ENCODE peak calls at places on chromosomes 2 and 18, in ten cellular contexts. Y is left ventricle myocardium inferior, K is keratinocyte, F is suprapubic skin, M is OCI-LY7, O is endothelial cell of umbilical vein, S is fibroblast of lung, P is glutamatergic neuron, C is astrocyte of the cerebellum, A is Panc1. J is an unnamed sample.

GRCh38 chr2:111705711-111706323 is 178.2 kb downstream of the ANAPC1 start:
- DNase-seq in Y (no peak), O (peak), K (no peak), M (peak), A (peak), C (peak), F (peak), S (peak), P (no peak), J (peak)

GRCh38 chr18:35024965-35025364 is 16.2 kb upstream of the MAPRE2 start:
- DNase-seq in M (no peak), Y (peak), F (peak), K (no peak), S (peak), C (peak), A (no peak), O (peak), P (no peak), J (no peak)

GRCh38 chr18:44149706-44150105 is 531.0 kb upstream of the SETBP1 start:
- DNase-seq in S (peak), M (no peak), F (no peak), A (no peak), P (no peak), Y (no peak), O (peak), C (peak), K (peak), J (peak)

GRCh38 chr2:120734930-120735611 is 597 bp upstream of the GLI2 start:
- DNase-seq in C (no peak), P (no peak), F (no peak), A (no peak), K (no peak), O (no peak), S (no peak), M (no peak), Y (no peak), J (no peak)

GRCh38 chr2:45267062-45267702 is 257.9 kb upstream of the SIX2 start:
- DNase-seq in A (no peak), F (no peak), P (no peak), C (no peak), K (no peak), Y (no peak), M (peak), O (no peak), S (no peak), J (no peak)

GRCh38 chr2:109612991-109613921 is 510 bp downstream of the SEPTIN10 start:
- DNase-seq in P (no peak), C (peak), O (peak), M (no peak), Y (peak), S (peak), A (no peak), K (no peak), F (peak), J (no peak)

GRCh38 chr18:68148862-68149261 is 566.0 kb downstream of the TMX3 start:
- DNase-seq in Y (no peak), P (peak), F (no peak), S (no peak), K (no peak), A (no peak), M (no peak), O (no peak), C (no peak), J (no peak)

GRCh38 chr2:219460424-219460926 is 25.8 kb downstream of the SPEG start:
- DNase-seq in Y (peak), P (peak), S (peak), K (no peak), C (no peak), F (no peak), O (no peak), A (no peak), M (no peak), J (no peak)

GRCh38 chr2:108909275-108909823 is 79.7 kb downstream of the EDAR start:
- DNase-seq in K (no peak), S (no peak), O (no peak), Y (no peak), F (no peak), P (no peak), A (no peak), M (no peak), C (no peak), J (no peak)

GRCh38 chr2:108933691-108934117 is 55.3 kb downstream of the EDAR start:
- DNase-seq in P (no peak), O (no peak), M (no peak), Y (peak), S (no peak), K (no peak), A (no peak), C (no peak), F (no peak), J (no peak)

GRCh38 chr18:59719533-59720325 is 22.5 kb upstream of the CCBE1 start:
- DNase-seq in O (no peak), S (peak), F (no peak), K (no peak), M (no peak), P (no peak), A (no peak), C (peak), Y (no peak), J (no peak)

GRCh38 chr2:187390891-187391290 is 57.2 kb downstream of the CALCRL start:
- DNase-seq in Y (no peak), P (no peak), F (no peak), C (no peak), S (peak), K (peak), A (peak), O (peak), M (no peak), J (peak)

GRCh38 chr2:145764631-145765030 is 1244.7 kb upstream of the ZEB2 start:
- DNase-seq in F (no peak), K (no peak), S (no peak), Y (peak), M (no peak), C (no peak), P (peak), O (peak), A (no peak), J (no peak)

GRCh38 chr2:222861411-222862067 is 703 bp downstream of the ACSL3 start:
- DNase-seq in K (no peak), Y (peak), O (peak), S (peak), C (no peak), F (peak), P (no peak), M (peak), A (no peak), J (no peak)

GRCh38 chr2:121897335-121897970 is 142.0 kb downstream of the TSN start:
- DNase-seq in P (no peak), K (no peak), Y (no peak), O (peak), M (peak), C (no peak), A (no peak), S (peak), F (no peak), J (no peak)

GRCh38 chr2:178484245-178485041 is 4.2 kb downstream of the PLEKHA3 start:
- DNase-seq in A (no peak), S (peak), O (peak), F (peak), C (no peak), Y (peak), K (no peak), P (no peak), M (no peak), J (no peak)

GRCh38 chr2:197113221-197113831 is 186.8 kb upstream of the PGAP1 start:
- DNase-seq in A (peak), K (no peak), O (peak), P (no peak), Y (no peak), C (no peak), F (no peak), M (peak), S (peak), J (no peak)

GRCh38 chr2:58204195-58204959 is 36.7 kb downstream of the FANCL start:
- DNase-seq in F (no peak), S (no peak), K (no peak), O (peak), P (no peak), C (no peak), M (no peak), Y (no peak), A (peak), J (no peak)

GRCh38 chr18:76995896-76996295 is 136.7 kb downstream of the MBP start:
- DNase-seq in F (no peak), A (no peak), Y (no peak), M (no peak), P (no peak), O (no peak), C (no peak), S (no peak), K (no peak), J (no peak)

GRCh38 chr2:179898873-179899272 is 37.5 kb upstream of the ZNF385B start:
- DNase-seq in M (peak), Y (no peak), F (no peak), O (peak), C (peak), S (peak), P (peak), K (peak), A (no peak), J (peak)

GRCh38 chr2:230106771-230107170 is 38.0 kb upstream of the SLC16A14 start:
- DNase-seq in O (no peak), M (no peak), K (no peak), A (no peak), F (no peak), S (no peak), C (no peak), P (no peak), Y (no peak), J (no peak)

GRCh38 chr2:132651115-132652099 is 18.6 kb downstream of the LYPD1 start:
- DNase-seq in S (peak), F (no peak), P (no peak), C (no peak), O (peak), A (peak), M (no peak), Y (no peak), K (no peak), J (no peak)

GRCh38 chr18:30999186-30999585 is 43.4 kb downstream of the DSC3 start:
- DNase-seq in S (no peak), O (no peak), K (no peak), P (no peak), Y (no peak), M (no peak), F (no peak), A (no peak), C (peak), J (no peak)

GRCh38 chr2:237309011-237309410 is 105.0 kb downstream of the COL6A3 start:
- DNase-seq in K (no peak), Y (no peak), M (no peak), F (no peak), P (no peak), A (no peak), C (no peak), S (peak), O (no peak), J (no peak)

GRCh38 chr18:9629709-9630108 is 15.3 kb upstream of the PPP4R1 start:
- DNase-seq in M (no peak), F (no peak), P (no peak), O (no peak), K (no peak), C (no peak), Y (no peak), A (no peak), S (peak), J (peak)

GRCh38 chr2:113228991-113229716 is 49.6 kb downstream of the PAX8 start:
- DNase-seq in K (no peak), F (no peak), Y (no peak), S (no peak), A (no peak), M (no peak), C (no peak), O (no peak), P (no peak), J (no peak)
- TF ChIP-seq CTCF in K (no peak), F (no peak), Y (no peak), S (no peak), A (no peak), M (no peak), C (no peak), O (no peak), P (no peak), J (no peak)

GRCh38 chr2:102667072-102667471 is 47.7 kb downstream of the SLC9A2 start:
- DNase-seq in P (no peak), M (no peak), C (no peak), F (no peak), K (no peak), A (no peak), O (no peak), S (peak), Y (no peak), J (no peak)
- TF ChIP-seq CTCF in P (no peak), M (no peak), C (no peak), F (no peak), K (no peak), A (no peak), O (no peak), S (no peak), Y (no peak), J (no peak)

DNA sequence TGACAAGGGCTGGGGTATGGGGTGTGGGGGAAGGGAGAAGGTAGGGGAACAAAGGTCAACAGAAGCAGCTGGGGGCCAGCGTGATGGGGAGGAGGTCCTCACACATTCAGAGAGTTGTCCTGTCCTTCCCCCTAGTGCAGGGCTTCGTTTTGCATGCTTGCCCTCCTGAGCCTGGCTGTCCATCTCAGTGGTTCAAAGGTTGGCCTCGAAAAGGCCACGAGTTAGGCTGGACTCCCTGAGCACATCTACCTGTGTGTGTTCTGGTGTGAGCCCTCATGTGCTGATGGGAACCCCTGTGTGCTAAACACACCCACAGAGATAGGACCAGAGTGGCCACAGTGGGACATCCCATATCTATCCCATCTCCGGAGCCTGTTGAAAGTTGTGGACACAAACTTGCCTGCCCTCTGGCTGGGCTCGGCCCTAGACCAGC is 51.9 kb downstream of the EPAS1 start:
- DNase-seq in C (no peak), F (no peak), M (no peak), K (no peak), A (no peak), O (no peak), P (no peak), S (no peak), Y (no peak), J (no peak)
- TF ChIP-seq CTCF in C (no peak), F (no peak), M (no peak), K (no peak), A (no peak), O (no peak), P (no peak), S (no peak), Y (no peak), J (no peak)

DNA sequence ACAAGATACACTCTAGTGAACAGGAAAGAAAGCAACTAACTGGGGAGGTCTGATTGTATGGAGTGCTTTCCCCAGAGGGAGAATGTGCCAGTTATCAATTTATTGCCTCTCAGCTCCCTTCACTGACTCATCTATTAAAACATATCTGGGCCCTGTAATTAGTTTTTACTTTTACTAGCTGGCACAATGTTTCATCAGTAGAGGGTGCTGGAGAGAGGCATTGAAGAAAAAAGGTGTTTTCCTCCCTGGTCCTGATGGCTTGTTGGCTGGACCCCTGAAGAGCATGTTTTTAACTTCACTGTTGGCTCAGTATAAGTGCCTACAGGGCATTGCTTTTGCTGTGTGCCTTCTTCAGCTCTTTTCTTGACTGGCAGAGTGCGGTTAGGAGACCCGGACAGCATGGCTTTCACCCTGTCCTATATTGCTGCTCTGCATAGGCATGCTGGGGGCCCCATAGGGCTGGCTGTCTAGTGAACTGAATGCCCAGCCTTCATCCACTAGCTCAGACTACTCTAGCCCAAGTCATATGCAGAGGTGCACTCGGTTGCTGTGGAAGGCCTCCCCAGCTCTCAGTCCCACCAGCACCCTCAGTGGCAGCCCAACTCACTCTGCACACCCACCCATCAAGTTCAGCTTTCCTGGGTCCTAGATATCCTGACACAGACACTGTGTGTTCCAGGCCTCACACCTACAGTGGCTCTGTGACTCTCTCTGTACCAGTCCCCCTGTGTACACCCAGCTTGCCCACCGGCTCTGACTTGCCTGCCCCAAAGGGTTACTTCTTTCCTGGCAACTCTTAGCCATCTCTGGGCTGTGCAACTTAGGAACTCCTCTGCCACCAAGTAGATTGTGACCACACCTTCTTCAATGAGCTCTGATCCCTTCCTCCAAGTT is 62.3 kb upstream of the ACYP2 start:
- DNase-seq in Y (no peak), S (no peak), M (peak), K (no peak), A (no peak), O (no peak), C (no peak), F (no peak), P (no peak), J (no peak)
- TF ChIP-seq CTCF in Y (no peak), S (no peak), M (peak), K (peak), A (peak), O (no peak), C (no peak), F (no peak), P (peak), J (peak)

DNA sequence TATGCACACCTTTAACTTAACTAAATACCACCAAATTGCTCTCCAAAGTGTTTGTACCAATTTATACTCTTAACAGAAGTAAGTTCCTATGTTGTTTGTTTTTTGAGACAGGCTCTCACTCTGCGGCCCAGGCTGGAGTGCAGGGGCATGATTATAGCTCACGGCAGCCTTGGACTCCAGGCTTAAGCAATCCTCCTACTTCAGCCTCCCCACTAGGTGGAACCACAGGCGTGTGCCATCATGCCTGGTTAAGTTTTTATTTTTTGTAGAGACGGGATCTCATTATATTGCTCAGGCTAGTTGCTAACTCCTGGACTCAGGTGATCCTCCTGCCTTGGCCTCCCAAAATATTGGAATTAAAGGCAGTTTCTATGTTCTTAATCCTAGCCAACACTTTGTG is 13.1 kb upstream of the NAB1 start:
- DNase-seq in S (no peak), Y (no peak), F (no peak), K (no peak), P (no peak), A (no peak), M (no peak), C (no peak), O (no peak), J (no peak)
- TF ChIP-seq CTCF in S (no peak), Y (no peak), F (no peak), K (no peak), P (no peak), A (peak), M (peak), C (no peak), O (no peak), J (peak)

GRCh38 chr2:217370391-217370790 is 510.5 kb upstream of the TNP1 start:
- DNase-seq in O (no peak), P (no peak), M (no peak), A (no peak), Y (no peak), C (no peak), S (peak), K (peak), F (no peak), J (peak)
- TF ChIP-seq CTCF in O (no peak), P (no peak), M (no peak), A (no peak), Y (no peak), C (no peak), S (no peak), K (peak), F (no peak), J (no peak)

GRCh38 chr2:101814752-101815151 is 117.2 kb downstream of the MAP4K4 start:
- DNase-seq in M (no peak), P (no peak), S (no peak), F (no peak), A (no peak), O (no peak), K (no peak), C (no peak), Y (no peak), J (no peak)

GRCh38 chr2:101815154-101815553 is 117.6 kb downstream of the MAP4K4 start:
- DNase-seq in A (no peak), S (no peak), P (no peak), Y (no peak), M (no peak), O (no peak), F (no peak), K (no peak), C (no peak), J (no peak)

GRCh38 chr2:101816598-101816997 is 119.1 kb downstream of the MAP4K4 start:
- DNase-seq in F (no peak), M (no peak), P (no peak), K (no peak), A (no peak), Y (no peak), S (no peak), O (no peak), C (no peak), J (no peak)

GRCh38 chr2:101817488-101817887 is 120.0 kb downstream of the MAP4K4 start:
- DNase-seq in S (no peak), P (no peak), F (no peak), K (no peak), M (no peak), A (no peak), Y (no peak), C (no peak), O (no peak), J (no peak)

GRCh38 chr2:101815739-101816391 is 118.4 kb downstream of the MAP4K4 start:
- DNase-seq in K (no peak), P (peak), F (no peak), A (no peak), S (peak), M (no peak), Y (peak), O (no peak), C (no peak), J (no peak)
- TF ChIP-seq CTCF in K (no peak), P (no peak), F (no peak), A (no peak), S (no peak), M (no peak), Y (no peak), O (no peak), C (no peak), J (peak)

GRCh38 chr18:2570772-2571199 is 519 bp downstream of the METTL4 start:
- DNase-seq in P (peak), F (peak), O (no peak), C (peak), A (peak), Y (peak), K (no peak), S (peak), M (peak), J (peak)
- TF ChIP-seq CTCF in P (no peak), F (no peak), O (no peak), C (no peak), A (no peak), Y (peak), K (peak), S (no peak), M (no peak), J (no peak)